ENCODE peak calls at places on chromosome 2, in nine cellular contexts. G is HepG2; E is psoas muscle; Z is astrocyte of the cerebellum; J is fibroblast of lung; V is right cardiac atrium; M is fibroblast of mammary gland; D is CD4-positive, alpha-beta memory T cell; P is AG10803. F is an unnamed sample.

GRCh38 chr2:74333175-74333574 is 10.0 kb downstream of the SLC4A5 start:
- DNase-seq in Z (peak; percentile 11), G (peak; percentile 63), V (no peak), D (no peak), E (no peak), M (peak; percentile 53), J (peak; percentile 17), P (peak; percentile 40), F (peak; percentile 59)

GRCh38 chr2:65070856-65071255 is 14.6 kb downstream of the CEP68 start:
- DNase-seq in Z (no peak), E (no peak), M (no peak), D (no peak), P (no peak), V (no peak), J (no peak), G (no peak), F (no peak)

GRCh38 chr2:100957971-100958653 is 44.0 kb upstream of the RPL31 start:
- DNase-seq in M (peak; percentile 96), G (no peak), Z (peak; percentile 80), P (peak; percentile 100), D (no peak), J (peak; percentile 95), E (no peak), V (no peak), F (peak; percentile 68)

GRCh38 chr2:69306897-69307695 is 79.9 kb downstream of the GFPT1 start:
- DNase-seq in D (peak; percentile 39), E (peak; percentile 91), G (peak; percentile 47), P (peak; percentile 81), Z (peak; percentile 57), J (peak; percentile 71), V (peak; percentile 94), M (peak; percentile 79), F (peak; percentile 69)

GRCh38 chr2:139260052-139260430 is 479.9 kb upstream of the NXPH2 start:
- DNase-seq in G (no peak), D (no peak), Z (no peak), E (no peak), V (no peak), M (no peak), J (no peak), P (no peak), F (no peak)

GRCh38 chr2:43225788-43226557 is 433 bp downstream of the ZFP36L2 start:
- DNase-seq in P (peak; percentile 64), E (peak; percentile 87), Z (no peak), V (peak; percentile 91), M (peak; percentile 42), J (peak; percentile 70), G (peak; percentile 77), D (no peak), F (peak; percentile 36)

GRCh38 chr2:190214434-190215194 is 105.0 kb downstream of the HIBCH start:
- DNase-seq in P (peak; percentile 26), V (no peak), E (no peak), M (peak; percentile 83), Z (peak; percentile 27), J (peak; percentile 77), G (no peak), D (no peak), F (no peak)

GRCh38 chr2:68734688-68735525 is at the start of gene ARHGAP25:
- DNase-seq in E (no peak), G (no peak), M (no peak), D (peak; percentile 58), Z (no peak), V (no peak), P (no peak), J (no peak), F (peak; percentile 37)

GRCh38 chr2:210086930-210087329 is 84.3 kb downstream of the KANSL1L start:
- DNase-seq in G (no peak), J (no peak), D (no peak), P (no peak), M (no peak), Z (no peak), E (no peak), V (no peak), F (no peak)

GRCh38 chr2:72325592-72326422 is 178.1 kb upstream of the CYP26B1 start:
- DNase-seq in Z (no peak), J (no peak), P (no peak), E (no peak), G (peak; percentile 50), M (peak; percentile 21), D (no peak), V (no peak), F (no peak)

GRCh38 chr2:196143641-196144236 is 27.6 kb downstream of the STK17B start:
- DNase-seq in Z (no peak), E (no peak), M (peak; percentile 42), J (peak; percentile 74), D (no peak), P (no peak), V (no peak), G (no peak), F (peak; percentile 37)

GRCh38 chr2:207892676-207893402 is 123.1 kb upstream of the FZD5 start:
- DNase-seq in G (no peak), D (no peak), E (no peak), Z (peak; percentile 60), V (no peak), J (peak; percentile 63), M (no peak), P (peak; percentile 67), F (no peak)

GRCh38 chr2:75579186-75579585 is 18.4 kb upstream of the EVA1A start:
- DNase-seq in M (no peak), Z (no peak), P (no peak), G (no peak), E (no peak), V (no peak), D (no peak), J (no peak), F (no peak)

GRCh38 chr2:147348886-147349285 is 495.9 kb upstream of the ACVR2A start:
- DNase-seq in G (no peak), E (no peak), D (no peak), J (no peak), V (no peak), Z (no peak), M (no peak), P (no peak), F (no peak)

GRCh38 chr2:11500702-11501303 is 33.0 kb upstream of the GREB1 start:
- DNase-seq in E (no peak), V (no peak), G (no peak), P (no peak), J (no peak), M (no peak), D (no peak), Z (no peak), F (no peak)

GRCh38 chr2:37414470-37414949 is 70.1 kb downstream of the QPCT start:
- DNase-seq in P (peak; percentile 83), G (peak; percentile 39), Z (peak; percentile 69), J (peak; percentile 72), E (no peak), V (no peak), D (peak; percentile 57), M (peak; percentile 81), F (peak; percentile 64)

GRCh38 chr2:34831096-34831495 is 1232.0 kb upstream of the FAM98A start:
- DNase-seq in V (no peak), D (no peak), J (no peak), Z (no peak), M (no peak), E (no peak), P (no peak), G (no peak), F (no peak)

GRCh38 chr2:45120546-45120945 is 111.3 kb upstream of the SIX2 start:
- DNase-seq in P (peak; percentile 37), E (no peak), Z (no peak), D (no peak), M (no peak), G (no peak), J (peak; percentile 41), V (no peak), F (no peak)

GRCh38 chr2:30417253-30417652 is 29.8 kb upstream of the LCLAT1 start:
- DNase-seq in Z (no peak), V (peak; percentile 72), J (no peak), P (peak; percentile 65), G (no peak), E (peak; percentile 76), M (peak; percentile 72), D (no peak), F (peak; percentile 8)

GRCh38 chr2:61889212-61889956 is 928 bp upstream of the CCT4 start:
- DNase-seq in G (no peak), V (no peak), P (no peak), D (no peak), Z (no peak), E (peak; percentile 66), J (no peak), M (no peak), F (peak; percentile 65)
- H3K4me3 ChIP-seq in G (peak overlapping the region; percentile 99), V (no peak overlapping the region), P (peak overlapping the region; percentile 81), D (no peak overlapping the region), Z (peak overlapping the region; percentile 97), E (peak overlapping the region; percentile 74), J (peak overlapping the region; percentile 26), M (peak overlapping the region; percentile 100), F (peak overlapping the region; percentile 96)

DNA sequence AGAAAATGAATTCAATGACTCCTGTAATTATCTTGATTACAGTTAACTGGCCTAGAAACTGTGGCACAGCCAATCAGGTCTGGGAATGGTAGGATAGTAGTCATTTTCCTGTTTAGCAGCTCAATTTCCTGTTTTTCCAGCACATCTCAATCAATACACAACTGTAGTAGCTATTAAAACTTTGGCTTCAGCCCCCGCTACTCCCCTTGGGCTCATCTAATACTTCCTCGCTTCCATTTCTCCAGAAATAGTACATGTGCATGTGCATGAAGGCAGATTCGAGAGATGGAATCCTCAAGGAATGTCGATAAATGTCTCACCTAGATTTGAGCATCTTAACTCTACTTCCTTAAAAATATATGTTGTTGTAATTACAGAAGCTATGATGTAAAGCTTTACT is 9.7 kb downstream of the COBLL1 start:
- DNase-seq in V (no peak), J (no peak), P (no peak), G (no peak), M (no peak), E (no peak), D (no peak), Z (no peak), F (no peak)
- H3K4me3 ChIP-seq in V (no peak overlapping the region), J (no peak overlapping the region), P (no peak overlapping the region), G (no peak overlapping the region), M (no peak overlapping the region), E (no peak overlapping the region), D (no peak overlapping the region), Z (no peak overlapping the region), F (no peak overlapping the region)

GRCh38 chr2:167110345-167110744 is 222.1 kb downstream of the XIRP2 start:
- DNase-seq in E (no peak), M (no peak), G (no peak), V (no peak), P (no peak), J (peak; percentile 7), Z (no peak), D (no peak), F (no peak)

GRCh38 chr2:167114018-167114417 is 225.7 kb downstream of the XIRP2 start:
- DNase-seq in V (no peak), Z (no peak), E (no peak), G (no peak), M (no peak), D (no peak), P (no peak), J (no peak), F (peak; percentile 29)
- H3K4me3 ChIP-seq in V (no peak overlapping the region), Z (no peak overlapping the region), E (no peak overlapping the region), G (no peak overlapping the region), M (no peak overlapping the region), D (no peak overlapping the region), P (no peak overlapping the region), J (no peak overlapping the region), F (no peak overlapping the region)

DNA sequence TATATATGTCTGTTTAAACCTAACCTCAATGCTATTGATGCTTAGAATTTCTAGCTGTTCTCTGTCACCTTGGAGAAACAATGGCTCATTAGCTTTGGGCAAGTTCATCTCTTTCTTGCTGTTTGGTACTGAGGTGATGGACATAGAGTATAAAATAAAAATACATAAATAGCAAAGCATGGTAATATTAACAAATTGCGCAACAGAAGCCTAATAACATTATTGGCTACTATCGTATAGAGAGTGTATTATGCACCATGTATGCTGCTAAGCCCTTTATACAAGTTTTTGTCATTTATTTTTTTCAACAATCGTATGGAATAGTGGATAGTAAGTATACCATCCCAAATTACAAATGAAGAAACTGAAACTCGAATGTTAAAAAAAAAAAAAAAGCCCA is 100.1 kb downstream of the ICOS start:
- DNase-seq in J (no peak), G (no peak), E (no peak), D (no peak), V (no peak), Z (no peak), M (no peak), P (no peak), F (no peak)
- H3K4me3 ChIP-seq in J (no peak overlapping the region), G (no peak overlapping the region), E (no peak overlapping the region), D (no peak overlapping the region), V (no peak overlapping the region), Z (no peak overlapping the region), M (no peak overlapping the region), P (no peak overlapping the region), F (no peak overlapping the region)